ENCODE peak calls at places on chromosomes 16 and 17, in nine cellular contexts. One of them, this sample, is unnamed. For H3K4me1, the result is how much of the 10 kb centered on the place peaks cover.

GRCh38 chr16:23524001-23524400 is 13.7 kb upstream of the GGA2 start:
- DNase-seq in IMR-90: no peak
- DNase-seq in SK-N-SH: no peak
- DNase-seq in tibial nerve: no peak
- DNase-seq in thyroid gland: no peak
- DNase-seq in aorta: no peak
- DNase-seq in cardiac muscle cell: no peak
- DNase-seq in body of pancreas: no peak
- DNase-seq in PC-3: no peak
- DNase-seq in this sample: no peak

GRCh38 chr16:14088155-14088753 is 17.1 kb downstream of the MRTFB start:
- DNase-seq in IMR-90: no peak
- DNase-seq in aorta: no peak
- DNase-seq in PC-3: no peak
- DNase-seq in thyroid gland: peak
- DNase-seq in tibial nerve: no peak
- DNase-seq in SK-N-SH: no peak
- DNase-seq in body of pancreas: no peak
- DNase-seq in cardiac muscle cell: no peak
- DNase-seq in this sample: no peak

GRCh38 chr17:37672545-37673078 is 29.4 kb upstream of the DDX52 start:
- DNase-seq in body of pancreas: no peak
- DNase-seq in cardiac muscle cell: no peak
- DNase-seq in aorta: no peak
- DNase-seq in IMR-90: peak
- DNase-seq in SK-N-SH: no peak
- DNase-seq in thyroid gland: no peak
- DNase-seq in PC-3: no peak
- DNase-seq in tibial nerve: no peak
- DNase-seq in this sample: no peak

GRCh38 chr16:27199747-27200146 is 3.6 kb upstream of the KDM8 start:
- DNase-seq in body of pancreas: no peak
- DNase-seq in tibial nerve: no peak
- DNase-seq in IMR-90: no peak
- DNase-seq in aorta: no peak
- DNase-seq in thyroid gland: no peak
- DNase-seq in SK-N-SH: no peak
- DNase-seq in PC-3: no peak
- DNase-seq in cardiac muscle cell: no peak
- DNase-seq in this sample: no peak

GRCh38 chr17:16215002-16215272 is 397 bp downstream of the NCOR1 start:
- DNase-seq in aorta: no peak
- DNase-seq in SK-N-SH: peak
- DNase-seq in tibial nerve: peak
- DNase-seq in cardiac muscle cell: peak
- DNase-seq in thyroid gland: peak
- DNase-seq in PC-3: no peak
- DNase-seq in body of pancreas: peak
- DNase-seq in IMR-90: no peak
- DNase-seq in this sample: peak

GRCh38 chr17:42230225-42230624 is 35.9 kb upstream of the GHDC start:
- DNase-seq in aorta: no peak
- DNase-seq in cardiac muscle cell: no peak
- DNase-seq in SK-N-SH: no peak
- DNase-seq in tibial nerve: no peak
- DNase-seq in thyroid gland: no peak
- DNase-seq in IMR-90: no peak
- DNase-seq in PC-3: no peak
- DNase-seq in body of pancreas: no peak
- DNase-seq in this sample: no peak

GRCh38 chr17:29005936-29006438 is at the start of gene SEZ6:
- DNase-seq in body of pancreas: peak
- DNase-seq in IMR-90: peak
- DNase-seq in tibial nerve: peak
- DNase-seq in aorta: peak
- DNase-seq in SK-N-SH: peak
- DNase-seq in PC-3: peak
- DNase-seq in cardiac muscle cell: peak
- DNase-seq in thyroid gland: peak
- DNase-seq in this sample: peak

GRCh38 chr16:1057252-1057932 is 15.2 kb upstream of the SSTR5 start:
- DNase-seq in aorta: peak
- DNase-seq in body of pancreas: peak
- DNase-seq in IMR-90: no peak
- DNase-seq in tibial nerve: no peak
- DNase-seq in SK-N-SH: peak
- DNase-seq in cardiac muscle cell: peak
- DNase-seq in thyroid gland: peak
- DNase-seq in PC-3: peak
- DNase-seq in this sample: no peak

GRCh38 chr16:78437352-78437968 is 338.0 kb downstream of the WWOX start:
- DNase-seq in thyroid gland: peak
- DNase-seq in cardiac muscle cell: peak
- DNase-seq in aorta: no peak
- DNase-seq in tibial nerve: no peak
- DNase-seq in body of pancreas: peak
- DNase-seq in SK-N-SH: peak
- DNase-seq in IMR-90: peak
- DNase-seq in PC-3: peak
- DNase-seq in this sample: no peak

GRCh38 chr17:44464037-44464436 is 39.2 kb downstream of the GPATCH8 start:
- DNase-seq in tibial nerve: no peak
- DNase-seq in body of pancreas: no peak
- DNase-seq in cardiac muscle cell: no peak
- DNase-seq in IMR-90: peak
- DNase-seq in SK-N-SH: no peak
- DNase-seq in thyroid gland: no peak
- DNase-seq in aorta: no peak
- DNase-seq in PC-3: no peak
- DNase-seq in this sample: no peak

GRCh38 chr17:65183736-65184135 is 46.6 kb downstream of the RGS9 start:
- DNase-seq in PC-3: peak
- DNase-seq in cardiac muscle cell: peak
- DNase-seq in IMR-90: peak
- DNase-seq in SK-N-SH: no peak
- DNase-seq in thyroid gland: peak
- DNase-seq in body of pancreas: no peak
- DNase-seq in tibial nerve: no peak
- DNase-seq in aorta: no peak
- DNase-seq in this sample: no peak

GRCh38 chr16:2194166-2194834 is 2.1 kb downstream of the CASKIN1 start:
- DNase-seq in IMR-90: peak
- DNase-seq in PC-3: peak
- DNase-seq in thyroid gland: no peak
- DNase-seq in aorta: no peak
- DNase-seq in tibial nerve: no peak
- DNase-seq in body of pancreas: no peak
- DNase-seq in cardiac muscle cell: no peak
- DNase-seq in SK-N-SH: no peak
- DNase-seq in this sample: no peak

GRCh38 chr17:54900457-54901229 is at the start of gene TOM1L1:
- DNase-seq in tibial nerve: no peak
- DNase-seq in aorta: peak
- DNase-seq in PC-3: peak
- DNase-seq in SK-N-SH: peak
- DNase-seq in cardiac muscle cell: peak
- DNase-seq in body of pancreas: peak
- DNase-seq in thyroid gland: peak
- DNase-seq in IMR-90: peak
- DNase-seq in this sample: peak

GRCh38 chr17:64505320-64506200 is 529 bp downstream of the DDX5 start:
- DNase-seq in tibial nerve: peak
- DNase-seq in cardiac muscle cell: peak
- DNase-seq in SK-N-SH: peak
- DNase-seq in PC-3: peak
- DNase-seq in body of pancreas: peak
- DNase-seq in IMR-90: peak
- DNase-seq in thyroid gland: peak
- DNase-seq in aorta: peak
- DNase-seq in this sample: peak

GRCh38 chr17:78738245-78738644 is 43.8 kb downstream of the CYTH1 start:
- DNase-seq in body of pancreas: no peak
- DNase-seq in cardiac muscle cell: no peak
- DNase-seq in thyroid gland: no peak
- DNase-seq in tibial nerve: no peak
- DNase-seq in IMR-90: no peak
- DNase-seq in PC-3: no peak
- DNase-seq in aorta: no peak
- DNase-seq in SK-N-SH: no peak
- DNase-seq in this sample: no peak
- H3K4me1 ChIP-seq in body of pancreas: under half
- H3K4me1 ChIP-seq in cardiac muscle cell: under half
- H3K4me1 ChIP-seq in thyroid gland: under half
- H3K4me1 ChIP-seq in tibial nerve: under half
- H3K4me1 ChIP-seq in IMR-90: under half
- H3K4me1 ChIP-seq in PC-3: under half
- H3K4me1 ChIP-seq in aorta: under half
- H3K4me1 ChIP-seq in SK-N-SH: under half
- H3K4me1 ChIP-seq in this sample: half or more

DNA sequence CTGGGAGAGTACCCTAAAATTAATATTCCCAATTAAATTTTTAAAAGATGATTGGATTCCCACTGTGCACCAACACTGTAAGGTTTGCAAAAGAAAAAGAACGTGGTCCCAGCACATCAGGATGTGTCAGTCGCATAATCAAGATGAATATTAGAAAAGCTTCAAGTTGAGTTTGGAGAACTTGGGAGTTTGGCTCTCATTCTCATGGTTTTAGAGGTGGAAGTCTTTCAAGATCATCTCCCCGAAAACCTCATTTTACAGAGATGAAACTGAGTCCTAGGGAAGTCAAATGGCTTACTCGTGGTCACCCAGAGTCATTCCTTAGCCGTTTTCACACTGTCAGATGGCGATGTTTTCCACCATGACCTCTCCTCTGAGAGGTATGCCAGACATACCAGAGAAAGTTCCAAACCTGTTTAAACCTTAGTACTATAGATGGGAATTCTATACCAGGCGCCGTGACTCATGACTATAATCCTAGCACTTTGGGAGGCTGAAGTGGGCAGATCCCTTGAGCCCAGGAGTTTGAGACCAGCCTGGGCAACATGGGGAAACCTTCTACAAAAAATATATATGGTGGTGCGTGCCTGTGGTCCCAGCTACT is 1.2 kb downstream of the SEC14L1 start:
- DNase-seq in IMR-90: no peak
- DNase-seq in body of pancreas: no peak
- DNase-seq in SK-N-SH: no peak
- DNase-seq in thyroid gland: no peak
- DNase-seq in cardiac muscle cell: no peak
- DNase-seq in tibial nerve: no peak
- DNase-seq in aorta: no peak
- DNase-seq in PC-3: peak
- DNase-seq in this sample: no peak
- H3K27ac ChIP-seq in IMR-90: no peak
- H3K27ac ChIP-seq in body of pancreas: peak
- H3K27ac ChIP-seq in SK-N-SH: peak
- H3K27ac ChIP-seq in thyroid gland: peak
- H3K27ac ChIP-seq in cardiac muscle cell: peak
- H3K27ac ChIP-seq in tibial nerve: peak
- H3K27ac ChIP-seq in aorta: no peak
- H3K27ac ChIP-seq in PC-3: peak
- H3K27ac ChIP-seq in this sample: peak

DNA sequence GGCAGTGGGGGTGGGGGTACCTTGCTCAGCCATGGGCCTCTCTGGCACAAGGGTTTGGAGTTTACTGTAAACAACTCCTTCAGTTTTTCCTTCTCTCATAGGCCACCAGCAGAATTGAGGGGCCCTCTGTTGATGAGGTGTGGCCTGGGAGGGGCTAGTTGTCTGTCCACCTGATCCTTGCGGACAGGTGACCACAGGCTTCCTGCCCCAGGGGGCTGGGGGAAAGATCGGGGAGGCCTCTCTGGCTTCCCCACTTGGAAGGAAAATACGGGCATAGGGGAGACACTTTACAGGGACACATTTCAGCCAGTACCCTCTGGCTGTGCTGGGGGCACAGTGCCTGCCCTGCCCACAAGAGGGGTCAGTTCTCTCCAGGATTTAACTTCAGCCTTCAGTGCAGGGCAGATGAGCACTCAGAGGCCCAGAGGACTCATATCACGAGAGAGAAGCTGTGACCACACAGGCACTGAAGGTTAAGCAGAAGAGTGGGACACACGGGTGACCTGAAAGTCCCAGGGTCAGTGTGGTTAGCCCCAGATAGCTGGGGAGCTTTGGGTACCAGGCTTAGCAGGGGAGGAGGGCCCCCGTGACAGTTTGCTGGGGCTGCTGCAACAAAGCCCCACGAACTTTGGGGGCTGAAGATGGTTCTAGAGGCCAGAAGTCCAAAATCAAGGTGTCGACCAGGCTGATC is 245.9 kb downstream of the SEC14L1 start:
- DNase-seq in cardiac muscle cell: no peak
- DNase-seq in aorta: no peak
- DNase-seq in thyroid gland: no peak
- DNase-seq in PC-3: no peak
- DNase-seq in SK-N-SH: no peak
- DNase-seq in IMR-90: no peak
- DNase-seq in tibial nerve: no peak
- DNase-seq in body of pancreas: no peak
- DNase-seq in this sample: no peak
- H3K4me1 ChIP-seq in cardiac muscle cell: half or more
- H3K4me1 ChIP-seq in aorta: under half
- H3K4me1 ChIP-seq in thyroid gland: half or more
- H3K4me1 ChIP-seq in PC-3: under half
- H3K4me1 ChIP-seq in SK-N-SH: under half
- H3K4me1 ChIP-seq in IMR-90: half or more
- H3K4me1 ChIP-seq in tibial nerve: half or more
- H3K4me1 ChIP-seq in body of pancreas: half or more
- H3K4me1 ChIP-seq in this sample: half or more

GRCh38 chr17:80881321-80881720 is 110.3 kb upstream of the CHMP6 start:
- DNase-seq in tibial nerve: no peak
- DNase-seq in body of pancreas: no peak
- DNase-seq in cardiac muscle cell: no peak
- DNase-seq in PC-3: no peak
- DNase-seq in thyroid gland: no peak
- DNase-seq in SK-N-SH: no peak
- DNase-seq in aorta: no peak
- DNase-seq in IMR-90: no peak
- DNase-seq in this sample: peak

GRCh38 chr17:80879723-80880649 is 111.7 kb upstream of the CHMP6 start:
- DNase-seq in thyroid gland: no peak
- DNase-seq in SK-N-SH: no peak
- DNase-seq in aorta: peak
- DNase-seq in cardiac muscle cell: no peak
- DNase-seq in body of pancreas: no peak
- DNase-seq in PC-3: no peak
- DNase-seq in tibial nerve: no peak
- DNase-seq in IMR-90: no peak
- DNase-seq in this sample: peak

GRCh38 chr17:80882323-80882722 is 109.3 kb upstream of the CHMP6 start:
- DNase-seq in tibial nerve: no peak
- DNase-seq in aorta: no peak
- DNase-seq in cardiac muscle cell: no peak
- DNase-seq in thyroid gland: no peak
- DNase-seq in PC-3: no peak
- DNase-seq in body of pancreas: no peak
- DNase-seq in SK-N-SH: no peak
- DNase-seq in IMR-90: no peak
- DNase-seq in this sample: peak

GRCh38 chr17:80878876-80879722 is 112.5 kb upstream of the CHMP6 start:
- DNase-seq in thyroid gland: no peak
- DNase-seq in tibial nerve: no peak
- DNase-seq in body of pancreas: no peak
- DNase-seq in IMR-90: no peak
- DNase-seq in SK-N-SH: no peak
- DNase-seq in aorta: no peak
- DNase-seq in cardiac muscle cell: no peak
- DNase-seq in PC-3: no peak
- DNase-seq in this sample: peak

GRCh38 chr17:80880650-80880989 is 111.0 kb upstream of the CHMP6 start:
- DNase-seq in PC-3: no peak
- DNase-seq in tibial nerve: no peak
- DNase-seq in body of pancreas: no peak
- DNase-seq in cardiac muscle cell: no peak
- DNase-seq in thyroid gland: no peak
- DNase-seq in SK-N-SH: no peak
- DNase-seq in IMR-90: no peak
- DNase-seq in aorta: no peak
- DNase-seq in this sample: no peak
- H3K27ac ChIP-seq in PC-3: no peak
- H3K27ac ChIP-seq in tibial nerve: no peak
- H3K27ac ChIP-seq in body of pancreas: no peak
- H3K27ac ChIP-seq in cardiac muscle cell: no peak
- H3K27ac ChIP-seq in thyroid gland: no peak
- H3K27ac ChIP-seq in SK-N-SH: no peak
- H3K27ac ChIP-seq in IMR-90: no peak
- H3K27ac ChIP-seq in aorta: no peak
- H3K27ac ChIP-seq in this sample: no peak

This sample was measured in left lung.